ENCODE peak calls at places on chromosomes 12 and 14, in four cellular contexts. V, Y, B and W are unnamed samples.

GRCh38 chr14:45085004-45085403 is 1.1 kb downstream of the PRPF39 start:
- DNase-seq in Y (no peak), B (no peak), V (peak; percentile 24), W (no peak)

GRCh38 chr14:93305708-93306418 is 27.0 kb downstream of the BTBD7 start:
- DNase-seq in B (no peak), Y (no peak), V (no peak), W (no peak)

GRCh38 chr12:76558684-76559276 is 791 bp downstream of the OSBPL8 start:
- DNase-seq in Y (peak; percentile 13), V (peak; percentile 73), B (no peak), W (peak; percentile 92)

GRCh38 chr14:72543325-72543724 is 350.6 kb downstream of the DPF3 start:
- DNase-seq in B (no peak), V (no peak), Y (no peak), W (no peak)

GRCh38 chr12:117280019-117280680 is 81.3 kb downstream of the NOS1 start:
- DNase-seq in V (no peak), Y (no peak), B (no peak), W (no peak)

GRCh38 chr14:50434530-50434929 is 37.8 kb upstream of the CDKL1 start:
- DNase-seq in B (no peak), Y (no peak), V (no peak), W (no peak)

GRCh38 chr14:38836539-38836938 is 266.5 kb downstream of the SEC23A start:
- DNase-seq in V (no peak), Y (no peak), B (no peak), W (no peak)

GRCh38 chr14:78088941-78089340 is 81.2 kb upstream of the NRXN3 start:
- DNase-seq in Y (no peak), V (no peak), B (no peak), W (no peak)

GRCh38 chr12:19710811-19711793 is 271.8 kb downstream of the AEBP2 start:
- DNase-seq in V (no peak), B (no peak), Y (no peak), W (no peak)

GRCh38 chr12:114678028-114678427 is 5.9 kb downstream of the TBX3 start:
- DNase-seq in Y (no peak), B (no peak), V (no peak), W (no peak)

GRCh38 chr14:58479975-58480374 is 52.5 kb downstream of the KIAA0586 start:
- DNase-seq in V (no peak), B (no peak), Y (no peak), W (peak; percentile 29)

GRCh38 chr14:96790211-96790610 is 7.0 kb upstream of the VRK1 start:
- DNase-seq in V (no peak), B (no peak), Y (no peak), W (peak; percentile 56)

GRCh38 chr14:67335781-67336180 is 23.8 kb downstream of the ATP6V1D start:
- DNase-seq in Y (no peak), B (no peak), V (peak; percentile 28), W (no peak)

GRCh38 chr12:98532687-98533304 is 17.4 kb downstream of the TMPO start:
- DNase-seq in Y (no peak), V (peak; percentile 74), B (no peak), W (peak; percentile 54)

GRCh38 chr14:100376751-100377171 is 53.6 kb downstream of the SLC25A47 start:
- DNase-seq in Y (no peak), V (peak; percentile 21), B (no peak), W (no peak)

GRCh38 chr12:76588881-76589565 is 29.5 kb upstream of the OSBPL8 start:
- DNase-seq in Y (no peak), B (no peak), V (no peak), W (peak; percentile 83)

GRCh38 chr12:120992989-120993388 is 14.6 kb downstream of the HNF1A start:
- DNase-seq in V (no peak), B (no peak), Y (no peak), W (no peak)

GRCh38 chr12:105420659-105421240 is 90.3 kb downstream of the C12orf75 start:
- DNase-seq in B (peak; percentile 7), Y (peak; percentile 38), V (peak; percentile 70), W (peak; percentile 12)

GRCh38 chr14:22572562-22573058 is 16.4 kb downstream of the DAD1 start:
- DNase-seq in V (no peak), Y (no peak), B (no peak), W (no peak)

GRCh38 chr12:69904761-69905160 is 79.7 kb downstream of the MYRFL start:
- DNase-seq in V (no peak), Y (no peak), B (no peak), W (no peak)

GRCh38 chr14:24280797-24281460 is 9.5 kb upstream of the RABGGTA start:
- DNase-seq in B (no peak), V (no peak), Y (no peak), W (no peak)

GRCh38 chr12:124502379-124502778 is 65.0 kb downstream of the NCOR2 start:
- DNase-seq in Y (no peak), B (no peak), V (no peak), W (no peak)

GRCh38 chr12:124036117-124037109 is 63.4 kb downstream of the ZNF664 start:
- DNase-seq in B (peak; percentile 27), Y (peak; percentile 45), V (peak; percentile 55), W (no peak)

GRCh38 chr12:81079280-81080076 is 1.6 kb downstream of the ACSS3 start:
- DNase-seq in V (no peak), Y (no peak), B (no peak), W (no peak)

GRCh38 chr12:124659003-124659402 is 91.6 kb upstream of the NCOR2 start:
- DNase-seq in V (no peak), Y (no peak), B (no peak), W (no peak)

GRCh38 chr14:62364161-62364560 is 601.9 kb downstream of the SNAPC1 start:
- DNase-seq in B (no peak), Y (no peak), V (no peak), W (no peak)

GRCh38 chr12:34393821-34394150 is 371.5 kb downstream of the ALG10 start:
- DNase-seq in V (no peak), Y (no peak), B (no peak), W (no peak)

GRCh38 chr12:98895086-98895651 is 250.1 kb downstream of the APAF1 start:
- DNase-seq in Y (no peak), V (no peak), B (no peak), W (no peak)

GRCh38 chr14:77243853-77244252 is 27.2 kb downstream of the NGB start:
- DNase-seq in V (no peak), Y (no peak), B (peak; percentile 8), W (peak; percentile 36)

GRCh38 chr12:24742378-24742777 is 206.5 kb downstream of the BCAT1 start:
- DNase-seq in B (peak; percentile 45), V (peak; percentile 33), Y (peak; percentile 25), W (peak; percentile 71)

GRCh38 chr12:10366875-10367274 is 23.0 kb downstream of the KLRK1 start:
- DNase-seq in Y (no peak), V (no peak), B (no peak), W (no peak)

GRCh38 chr14:71647086-71647784 is 285.0 kb upstream of the RGS6 start:
- DNase-seq in V (no peak), Y (no peak), B (no peak), W (no peak)

GRCh38 chr14:71583246-71583645 is 349.0 kb upstream of the RGS6 start:
- DNase-seq in V (no peak), Y (no peak), B (no peak), W (peak; percentile 8)

GRCh38 chr12:6089041-6089823 is 35.2 kb downstream of the VWF start:
- DNase-seq in V (no peak), Y (no peak), B (no peak), W (no peak)
- TF ChIP-seq SPI1 in V (no peak), Y (no peak), B (no peak), W (no peak)

GRCh38 chr12:17975239-17975638 is 114.8 kb downstream of the RERGL start:
- DNase-seq in Y (no peak), V (no peak), B (no peak), W (no peak)

GRCh38 chr12:17976202-17976601 is 113.8 kb downstream of the RERGL start:
- DNase-seq in B (no peak), V (no peak), Y (no peak), W (no peak)

GRCh38 chr12:17975763-17976162 is 114.2 kb downstream of the RERGL start:
- DNase-seq in B (no peak), V (no peak), Y (no peak), W (no peak)

DNA sequence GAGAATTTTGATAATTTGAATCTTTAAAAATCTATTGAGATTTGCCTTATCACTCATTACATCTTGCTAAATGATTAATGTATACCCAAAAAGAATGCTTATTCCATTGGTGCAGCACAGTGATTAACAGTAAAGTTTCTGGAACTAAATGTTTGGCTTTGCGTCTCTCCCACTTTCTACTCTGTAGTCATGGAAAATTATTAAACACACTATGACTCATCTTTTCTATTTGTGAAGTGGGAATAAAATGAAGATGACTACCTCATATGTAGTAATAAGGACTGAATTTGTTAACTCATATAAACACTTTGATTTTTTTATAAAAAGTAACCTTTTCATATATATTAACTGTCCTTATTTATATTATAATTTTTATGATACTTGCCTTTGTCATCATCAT is 118.1 kb downstream of the RERGL start:
- DNase-seq in Y (no peak), B (no peak), V (no peak), W (no peak)
- TF ChIP-seq SPI1 in Y (no peak), B (no peak), V (no peak), W (no peak)

GRCh38 chr12:42126963-42127362 is 17.7 kb downstream of the GXYLT1 start:
- DNase-seq in Y (no peak), B (no peak), V (no peak), W (no peak)

GRCh38 chr12:42125372-42125767 is 19.3 kb downstream of the GXYLT1 start:
- DNase-seq in Y (no peak), V (no peak), B (no peak), W (no peak)

GRCh38 chr12:42128888-42129287 is 15.8 kb downstream of the GXYLT1 start:
- DNase-seq in Y (no peak), B (no peak), V (no peak), W (no peak)

GRCh38 chr12:42128327-42128726 is 16.3 kb downstream of the GXYLT1 start:
- DNase-seq in V (peak; percentile 18), B (no peak), Y (no peak), W (no peak)

GRCh38 chr12:42124764-42125371 is 19.8 kb downstream of the GXYLT1 start:
- DNase-seq in B (no peak), V (no peak), Y (no peak), W (no peak)
- TF ChIP-seq SPI1 in B (no peak), V (no peak), Y (no peak), W (no peak)

GRCh38 chr14:20719777-20720176 is 25.9 kb upstream of the EDDM3A start:
- DNase-seq in B (no peak), Y (no peak), V (no peak), W (no peak)
- TF ChIP-seq SPI1 in B (no peak), Y (no peak), V (no peak), W (no peak)

GRCh38 chr12:91529829-91530228 is 347.2 kb upstream of the DCN start:
- DNase-seq in V (no peak), Y (no peak), B (no peak), W (no peak)
- TF ChIP-seq SPI1 in V (no peak), Y (no peak), B (no peak), W (no peak)

DNA sequence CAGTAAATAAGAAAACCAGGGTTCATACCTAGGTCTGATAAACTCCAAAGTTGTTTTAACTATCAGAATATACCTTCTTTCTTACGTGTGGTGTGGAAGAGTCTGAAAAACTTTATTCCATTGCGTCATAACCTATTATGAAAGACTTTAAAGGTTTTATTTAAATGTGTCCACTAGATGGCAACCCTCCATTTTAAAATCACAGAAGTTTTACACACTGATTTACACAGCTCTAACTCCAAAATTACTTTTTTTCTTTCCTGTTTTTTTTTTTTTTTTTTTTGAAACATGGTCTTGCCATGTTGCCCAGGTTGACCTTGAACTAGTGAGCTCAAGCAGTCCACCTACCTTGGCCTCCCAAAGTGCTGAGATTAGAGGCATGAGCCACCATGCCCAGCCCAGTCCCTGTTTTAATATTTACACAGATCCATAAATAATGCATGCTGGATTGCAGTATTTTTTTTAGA is 17.3 kb upstream of the TMPRSS12 start:
- DNase-seq in Y (no peak), V (peak; percentile 65), B (no peak), W (peak; percentile 7)
- TF ChIP-seq SPI1 in Y (no peak), V (no peak), B (no peak), W (no peak)